ENCODE peak calls at places on chromosomes 13 and 19, in five cellular contexts. D is psoas muscle, V is GM12864, W is endodermal cell, N is AG04450. E is an unnamed sample.

GRCh38 chr13:29676941-29677452 is 81.5 kb upstream of the SLC7A1 start:
- DNase-seq in D (no peak), V (no peak), W (no peak), N (no peak), E (no peak)

GRCh38 chr13:50712469-50712868 is 131.0 kb downstream of the DLEU7 start:
- DNase-seq in D (no peak), V (no peak), W (no peak), N (no peak), E (no peak)

GRCh38 chr13:99143904-99144303 is 56.8 kb upstream of the UBAC2 start:
- DNase-seq in D (no peak), V (no peak), W (no peak), N (no peak), E (no peak)

GRCh38 chr19:28103916-28104315 is 1109.0 kb downstream of the UQCRFS1 start:
- DNase-seq in D (no peak), V (no peak), W (peak), N (no peak), E (no peak)

GRCh38 chr13:99062593-99062992 is 84.7 kb upstream of the DOCK9 start:
- DNase-seq in D (peak), V (no peak), W (no peak), N (no peak), E (no peak)

GRCh38 chr13:27270594-27271520 is at the start of gene RASL11A:
- DNase-seq in D (peak), V (no peak), W (peak), N (peak), E (peak)

GRCh38 chr13:73782781-73783180 is 351.4 kb downstream of the KLF12 start:
- DNase-seq in D (no peak), V (no peak), W (no peak), N (peak), E (no peak)

GRCh38 chr19:2782357-2782935 is 627 bp downstream of the SGTA start:
- DNase-seq in D (no peak), V (no peak), W (no peak), N (no peak), E (no peak)

GRCh38 chr19:33232656-33233055 is 7.0 kb upstream of the SLC7A10 start:
- DNase-seq in D (no peak), V (no peak), W (no peak), N (no peak), E (no peak)

GRCh38 chr19:17103177-17103576 is 27.6 kb downstream of the MYO9B start:
- DNase-seq in D (no peak), V (no peak), W (peak), N (no peak), E (no peak)

GRCh38 chr13:29523199-29523931 is 72.1 kb downstream of the SLC7A1 start:
- DNase-seq in D (peak), V (no peak), W (no peak), N (no peak), E (no peak)

GRCh38 chr13:52034616-52035226 is 10.2 kb downstream of the UTP14C start:
- DNase-seq in D (no peak), V (no peak), W (no peak), N (no peak), E (no peak)

GRCh38 chr13:28568286-28568685 is 73.4 kb upstream of the FLT1 start:
- DNase-seq in D (peak), V (no peak), W (no peak), N (peak), E (peak)

GRCh38 chr13:32063622-32064233 is 32.2 kb downstream of the FRY start:
- DNase-seq in D (no peak), V (no peak), W (no peak), N (no peak), E (no peak)

GRCh38 chr19:17659996-17660395 is 28.2 kb downstream of the UNC13A start:
- DNase-seq in D (no peak), V (no peak), W (no peak), N (no peak), E (peak)

GRCh38 chr13:74550039-74550438 is 415.8 kb upstream of the KLF12 start:
- DNase-seq in D (no peak), V (no peak), W (no peak), N (no peak), E (no peak)

GRCh38 chr13:43786766-43787517 is at the start of gene ENOX1:
- DNase-seq in D (peak), V (no peak), W (peak), N (peak), E (peak)

DNA sequence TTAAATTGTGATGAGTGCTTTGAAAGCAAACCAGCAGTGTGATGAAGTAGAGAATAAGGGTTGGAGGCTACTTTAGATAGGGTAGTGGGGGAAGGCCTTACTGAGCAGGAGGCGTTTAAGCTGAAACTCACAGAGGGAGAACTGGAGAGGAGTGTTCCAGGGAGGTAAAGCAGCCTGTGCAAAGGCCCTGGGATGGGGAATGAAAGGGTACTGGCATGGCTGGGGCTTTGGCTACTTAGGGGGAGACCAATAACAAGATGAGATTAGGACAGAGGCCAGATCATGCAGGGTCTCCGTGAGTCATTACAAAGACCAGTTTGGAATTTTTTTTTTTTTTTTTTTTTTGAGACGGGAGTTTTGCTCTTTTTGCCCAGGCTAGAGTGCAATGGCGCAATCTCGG is 1.1 kb downstream of the PPP5C start:
- DNase-seq in D (no peak), V (no peak), W (no peak), N (no peak), E (no peak)
- H3K4me3 ChIP-seq in D (peak), V (peak), W (peak), N (peak), E (peak)

DNA sequence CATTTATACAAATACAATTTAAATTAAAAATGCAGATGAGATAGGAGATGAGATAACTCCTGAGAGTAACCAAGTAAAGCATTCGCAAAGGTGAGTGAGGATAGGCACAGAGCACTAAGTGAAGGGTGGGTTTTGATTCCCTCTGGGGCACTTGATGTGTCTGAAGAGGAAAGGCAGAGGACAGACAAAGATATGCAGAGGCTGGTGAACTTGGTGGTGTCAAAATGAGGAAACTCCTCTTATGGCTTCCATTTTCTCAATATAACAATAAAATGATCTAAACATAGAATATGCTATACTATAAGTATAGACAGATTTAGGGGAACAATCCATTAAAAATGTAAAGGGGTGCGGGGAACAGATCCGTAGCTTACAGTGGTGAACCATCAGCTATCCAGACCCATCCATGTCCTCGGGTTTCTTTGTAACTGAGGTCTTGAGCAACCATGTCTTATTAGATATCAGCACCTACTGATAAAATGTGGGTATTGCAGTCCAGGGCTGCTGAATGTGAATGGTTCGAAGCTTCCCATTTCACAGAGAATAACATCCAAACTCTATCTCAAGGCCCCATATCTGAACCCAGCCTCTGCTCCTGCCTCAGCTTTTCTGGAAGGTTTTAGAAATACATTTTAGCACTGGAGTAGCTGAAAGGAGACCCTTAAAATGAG is 73.9 kb upstream of the SLC10A2 start:
- DNase-seq in D (no peak), V (peak), W (peak), N (no peak), E (no peak)
- TF ChIP-seq CTCF in D (peak), V (peak), W (peak), N (no peak), E (no peak)

GRCh38 chr19:45467115-45467455 is 711 bp upstream of the FOSB start:
- DNase-seq in D (no peak), V (no peak), W (no peak), N (no peak), E (no peak)
- H3K4me3 ChIP-seq in D (peak), V (peak), W (peak), N (peak), E (peak)

DNA sequence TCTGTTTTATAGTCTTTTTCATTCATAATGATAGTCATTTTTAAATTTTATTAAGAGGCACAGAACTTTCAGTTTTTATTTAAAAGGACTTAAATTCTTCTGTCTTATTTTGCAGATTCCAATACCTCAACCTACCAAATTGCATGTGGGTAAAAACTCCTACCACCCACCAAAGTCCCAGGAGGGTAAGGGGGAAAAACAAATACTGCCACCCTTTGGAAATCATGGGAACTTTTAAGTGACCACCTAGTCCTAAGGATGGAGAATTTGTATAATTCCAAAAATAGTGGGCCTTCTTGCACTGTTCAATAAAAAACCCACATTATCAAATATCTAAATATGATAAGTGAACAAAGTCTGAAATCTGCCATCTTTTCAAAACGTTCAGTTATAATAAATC is 9.7 kb downstream of the SUPT20H start:
- DNase-seq in D (no peak), V (no peak), W (no peak), N (no peak), E (no peak)
- TF ChIP-seq CTCF in D (no peak), V (no peak), W (peak), N (peak), E (no peak)

GRCh38 chr13:109273326-109273751 is 513.0 kb downstream of the IRS2 start:
- DNase-seq in D (no peak), V (no peak), W (no peak), N (no peak), E (no peak)
- H3K4me3 ChIP-seq in D (no peak), V (no peak), W (peak), N (no peak), E (no peak)

DNA sequence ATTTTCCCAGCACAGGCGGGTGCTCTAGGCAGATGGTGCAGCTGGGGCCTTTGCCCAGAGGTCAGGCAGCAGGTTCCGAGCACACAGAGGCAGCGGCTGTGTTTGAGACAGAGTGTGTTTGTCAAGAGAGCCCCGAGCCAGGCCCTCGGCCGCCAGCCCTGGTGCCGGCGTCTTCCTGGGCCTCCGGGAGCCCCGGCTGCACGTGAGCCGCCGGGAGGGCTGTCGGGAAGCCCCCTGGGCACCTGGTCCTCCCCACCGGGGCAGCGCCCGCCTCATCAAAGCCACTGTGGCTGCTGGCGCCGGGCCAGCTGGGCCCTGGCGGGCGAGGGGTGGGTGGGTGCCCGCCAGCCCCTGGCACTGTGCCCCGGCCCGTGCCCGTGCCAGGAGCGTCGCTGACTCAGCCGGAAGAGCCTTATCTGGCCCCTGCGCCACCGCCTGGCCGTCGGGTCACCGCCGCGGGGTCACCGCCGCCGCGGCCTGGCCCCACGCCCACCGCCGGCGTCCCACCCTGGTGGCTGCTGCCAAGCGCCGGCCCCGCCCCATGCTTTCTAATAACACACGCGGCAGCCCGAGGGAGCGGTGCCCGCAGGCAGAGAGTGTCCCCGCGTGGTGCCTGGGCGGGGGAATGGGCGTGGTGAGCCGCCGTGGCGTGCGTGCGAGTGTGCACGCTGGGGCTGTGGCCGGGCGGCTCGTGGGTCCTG is 14.9 kb downstream of the ARID3A start:
- DNase-seq in D (peak), V (no peak), W (no peak), N (peak), E (peak)
- TF ChIP-seq CTCF in D (no peak), V (no peak), W (no peak), N (no peak), E (no peak)

DNA sequence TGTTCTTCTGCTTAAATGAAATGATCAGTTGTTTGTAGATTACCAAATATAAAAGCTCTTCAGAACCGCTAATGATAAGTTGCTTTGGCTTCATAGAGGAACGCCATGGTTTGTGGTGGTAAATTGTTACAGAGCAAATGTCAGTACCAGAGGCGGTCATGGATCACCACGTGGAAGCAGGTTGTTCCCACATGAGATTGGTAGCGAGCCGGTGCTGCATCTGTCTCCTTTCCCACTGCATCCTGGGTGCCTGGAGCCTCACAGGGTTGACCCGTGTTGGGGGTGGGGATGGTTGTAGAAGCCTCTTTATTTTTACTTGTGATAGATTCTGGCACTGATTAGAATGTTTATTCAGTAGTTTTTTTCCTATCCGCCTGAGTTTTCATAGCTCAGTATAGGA is 14.7 kb downstream of the GARRE1 start:
- DNase-seq in D (no peak), V (no peak), W (no peak), N (no peak), E (no peak)
- H3K4me3 ChIP-seq in D (peak), V (no peak), W (no peak), N (no peak), E (no peak)

DNA sequence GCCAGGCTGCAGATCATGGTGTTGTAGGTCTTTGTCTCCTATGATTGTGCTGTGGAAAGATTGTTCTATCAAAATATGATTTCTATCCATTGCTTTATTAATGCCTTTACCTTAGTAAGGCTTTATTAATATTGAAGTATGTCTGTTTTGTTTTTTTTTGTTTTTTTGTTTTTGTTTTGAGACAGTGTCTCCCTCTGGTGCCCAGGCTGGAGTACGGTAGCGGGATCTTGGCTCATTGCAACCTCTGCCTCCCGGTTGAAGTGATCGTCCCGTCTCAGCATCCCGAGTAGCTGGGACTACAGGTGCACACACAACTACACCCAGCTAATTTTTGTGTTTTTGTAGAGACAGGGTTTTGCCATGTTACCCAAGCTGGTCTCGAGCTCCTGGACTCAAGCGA is 7.7 kb downstream of the IRGC start:
- DNase-seq in D (no peak), V (no peak), W (no peak), N (no peak), E (no peak)
- TF ChIP-seq CTCF in D (peak), V (peak), W (peak), N (peak), E (peak)